ENCODE peak calls at places on chromosome 13, in four cellular contexts. X, H, G and U are unnamed samples.
A peak's percentile ranks its signal among the peaks of the same experiment; 100 is the strongest.

GRCh38 chr13:38395505-38395803 is 45.8 kb downstream of the UFM1 start:
- DNase-seq in X (no peak), H (no peak), G (no peak), U (peak; percentile 29)

GRCh38 chr13:100131863-100132574 is 43.1 kb downstream of the PCCA start:
- DNase-seq in X (no peak), H (peak; percentile 14), G (no peak), U (peak; percentile 84)

GRCh38 chr13:51425410-51426042 is 27.3 kb downstream of the INTS6 start:
- DNase-seq in X (no peak), H (no peak), G (no peak), U (peak; percentile 26)

GRCh38 chr13:46165485-46166220 is 16.3 kb downstream of the LCP1 start:
- DNase-seq in X (no peak), H (peak; percentile 58), G (no peak), U (peak; percentile 69)

GRCh38 chr13:47397739-47398138 is 500.9 kb upstream of the HTR2A start:
- DNase-seq in X (no peak), H (no peak), G (no peak), U (peak; percentile 31)

GRCh38 chr13:114077938-114078335 is 54.5 kb downstream of the RASA3 start:
- DNase-seq in X (no peak), H (no peak), G (no peak), U (peak; percentile 91)

GRCh38 chr13:72473321-72473720 is 254.1 kb downstream of the MZT1 start:
- DNase-seq in X (no peak), H (no peak), G (no peak), U (no peak)

GRCh38 chr13:23433171-23434153 is at the start of gene SACS:
- DNase-seq in X (peak; percentile 39), H (no peak), G (no peak), U (peak; percentile 87)